ENCODE peak calls at places on chromosomes 7 and 10, in seven cellular contexts. One of them, this sample, is unnamed.
A peak's percentile ranks its signal among the peaks of the same experiment; 100 is the strongest.

GRCh38 chr10:43076876-43077420 is at the start of gene RET:
- DNase-seq in kidney: no peak
- DNase-seq in GM06990: peak; percentile 18
- DNase-seq in Peyer's patch: no peak
- DNase-seq in HT1080: no peak
- DNase-seq in anterior cingulate cortex: no peak
- DNase-seq in Panc1: no peak
- DNase-seq in this sample: no peak

GRCh38 chr10:69904533-69904932 is 102.8 kb downstream of the COL13A1 start:
- DNase-seq in kidney: no peak
- DNase-seq in GM06990: no peak
- DNase-seq in Peyer's patch: no peak
- DNase-seq in HT1080: no peak
- DNase-seq in anterior cingulate cortex: no peak
- DNase-seq in Panc1: no peak
- DNase-seq in this sample: no peak

GRCh38 chr7:32164341-32164996 is 94.3 kb upstream of the PDE1C start:
- DNase-seq in kidney: no peak
- DNase-seq in GM06990: no peak
- DNase-seq in Peyer's patch: no peak
- DNase-seq in HT1080: peak; percentile 67
- DNase-seq in anterior cingulate cortex: no peak
- DNase-seq in Panc1: no peak
- DNase-seq in this sample: no peak

GRCh38 chr10:119477444-119477843 is 65.1 kb downstream of the RGS10 start:
- DNase-seq in kidney: no peak
- DNase-seq in GM06990: peak; percentile 55
- DNase-seq in Peyer's patch: no peak
- DNase-seq in HT1080: no peak
- DNase-seq in anterior cingulate cortex: no peak
- DNase-seq in Panc1: no peak
- DNase-seq in this sample: no peak

GRCh38 chr7:86953653-86954336 is 105.7 kb downstream of the ELAPOR2 start:
- DNase-seq in kidney: no peak
- DNase-seq in GM06990: no peak
- DNase-seq in Peyer's patch: no peak
- DNase-seq in HT1080: no peak
- DNase-seq in anterior cingulate cortex: no peak
- DNase-seq in Panc1: no peak
- DNase-seq in this sample: no peak

GRCh38 chr10:127492607-127493250 is 56.4 kb upstream of the NPS start:
- DNase-seq in kidney: no peak
- DNase-seq in GM06990: no peak
- DNase-seq in Peyer's patch: no peak
- DNase-seq in HT1080: peak; percentile 13
- DNase-seq in anterior cingulate cortex: no peak
- DNase-seq in Panc1: no peak
- DNase-seq in this sample: no peak

GRCh38 chr7:31373337-31374289 is 33.1 kb upstream of the NEUROD6 start:
- DNase-seq in kidney: no peak
- DNase-seq in GM06990: no peak
- DNase-seq in Peyer's patch: peak; percentile 49
- DNase-seq in HT1080: peak; percentile 46
- DNase-seq in anterior cingulate cortex: peak; percentile 5
- DNase-seq in Panc1: peak; percentile 61
- DNase-seq in this sample: peak; percentile 60

GRCh38 chr10:99711129-99711719 is 20.7 kb downstream of the COX15 start:
- DNase-seq in kidney: no peak
- DNase-seq in GM06990: no peak
- DNase-seq in Peyer's patch: peak; percentile 57
- DNase-seq in HT1080: peak; percentile 62
- DNase-seq in anterior cingulate cortex: no peak
- DNase-seq in Panc1: peak; percentile 17
- DNase-seq in this sample: no peak

GRCh38 chr7:34675749-34676374 is 17.8 kb downstream of the NPSR1 start:
- DNase-seq in kidney: no peak
- DNase-seq in GM06990: no peak
- DNase-seq in Peyer's patch: no peak
- DNase-seq in HT1080: peak; percentile 21
- DNase-seq in anterior cingulate cortex: no peak
- DNase-seq in Panc1: peak; percentile 13
- DNase-seq in this sample: no peak

GRCh38 chr7:45988405-45989057 is 67.5 kb upstream of the IGFBP3 start:
- DNase-seq in kidney: no peak
- DNase-seq in GM06990: no peak
- DNase-seq in Peyer's patch: no peak
- DNase-seq in HT1080: no peak
- DNase-seq in anterior cingulate cortex: no peak
- DNase-seq in Panc1: no peak
- DNase-seq in this sample: peak; percentile 11

GRCh38 chr10:43229208-43230061 is 37.4 kb downstream of the RASGEF1A start:
- DNase-seq in kidney: peak; percentile 80
- DNase-seq in GM06990: no peak
- DNase-seq in Peyer's patch: peak; percentile 67
- DNase-seq in HT1080: no peak
- DNase-seq in anterior cingulate cortex: no peak
- DNase-seq in Panc1: no peak
- DNase-seq in this sample: no peak

GRCh38 chr7:158026636-158027265 is 560.9 kb downstream of the PTPRN2 start:
- DNase-seq in kidney: peak; percentile 55
- DNase-seq in GM06990: no peak
- DNase-seq in Peyer's patch: peak; percentile 28
- DNase-seq in HT1080: no peak
- DNase-seq in anterior cingulate cortex: no peak
- DNase-seq in Panc1: no peak
- DNase-seq in this sample: no peak

GRCh38 chr10:33214174-33214573 is 120.3 kb downstream of the NRP1 start:
- DNase-seq in kidney: no peak
- DNase-seq in GM06990: peak; percentile 5
- DNase-seq in Peyer's patch: no peak
- DNase-seq in HT1080: peak; percentile 40
- DNase-seq in anterior cingulate cortex: no peak
- DNase-seq in Panc1: no peak
- DNase-seq in this sample: no peak

GRCh38 chr10:17523917-17524316 is 69.5 kb upstream of the ST8SIA6 start:
- DNase-seq in kidney: no peak
- DNase-seq in GM06990: no peak
- DNase-seq in Peyer's patch: no peak
- DNase-seq in HT1080: no peak
- DNase-seq in anterior cingulate cortex: no peak
- DNase-seq in Panc1: no peak
- DNase-seq in this sample: no peak

GRCh38 chr7:1979591-1980560 is 252.9 kb downstream of the MAD1L1 start:
- DNase-seq in kidney: peak; percentile 80
- DNase-seq in GM06990: peak; percentile 55
- DNase-seq in Peyer's patch: peak; percentile 90
- DNase-seq in HT1080: no peak
- DNase-seq in anterior cingulate cortex: no peak
- DNase-seq in Panc1: no peak
- DNase-seq in this sample: no peak

GRCh38 chr10:69439813-69440506 is 11.3 kb upstream of the TSPAN15 start:
- DNase-seq in kidney: no peak
- DNase-seq in GM06990: no peak
- DNase-seq in Peyer's patch: no peak
- DNase-seq in HT1080: peak; percentile 34
- DNase-seq in anterior cingulate cortex: no peak
- DNase-seq in Panc1: no peak
- DNase-seq in this sample: peak; percentile 74

GRCh38 chr10:99579971-99580370 is 40.3 kb downstream of the SLC25A28 start:
- DNase-seq in kidney: no peak
- DNase-seq in GM06990: no peak
- DNase-seq in Peyer's patch: no peak
- DNase-seq in HT1080: no peak
- DNase-seq in anterior cingulate cortex: no peak
- DNase-seq in Panc1: no peak
- DNase-seq in this sample: no peak

GRCh38 chr7:116271980-116272886 is 61.9 kb downstream of the TES start:
- DNase-seq in kidney: no peak
- DNase-seq in GM06990: no peak
- DNase-seq in Peyer's patch: no peak
- DNase-seq in HT1080: peak; percentile 97
- DNase-seq in anterior cingulate cortex: no peak
- DNase-seq in Panc1: peak; percentile 98
- DNase-seq in this sample: peak; percentile 78

GRCh38 chr10:570631-571565 is 118.6 kb downstream of the DIP2C start:
- DNase-seq in kidney: no peak
- DNase-seq in GM06990: no peak
- DNase-seq in Peyer's patch: no peak
- DNase-seq in HT1080: no peak
- DNase-seq in anterior cingulate cortex: no peak
- DNase-seq in Panc1: no peak
- DNase-seq in this sample: no peak

GRCh38 chr7:125511310-125511709 is 581.7 kb upstream of the POT1 start:
- DNase-seq in kidney: no peak
- DNase-seq in GM06990: no peak
- DNase-seq in Peyer's patch: no peak
- DNase-seq in HT1080: no peak
- DNase-seq in anterior cingulate cortex: no peak
- DNase-seq in Panc1: no peak
- DNase-seq in this sample: no peak

GRCh38 chr10:131180941-131181855 is 130.3 kb downstream of the TCERG1L start:
- DNase-seq in kidney: peak; percentile 37
- DNase-seq in GM06990: no peak
- DNase-seq in Peyer's patch: peak; percentile 17
- DNase-seq in HT1080: no peak
- DNase-seq in anterior cingulate cortex: no peak
- DNase-seq in Panc1: no peak
- DNase-seq in this sample: no peak

GRCh38 chr10:59561397-59562121 is 148.1 kb downstream of the SLC16A9 start:
- DNase-seq in kidney: no peak
- DNase-seq in GM06990: no peak
- DNase-seq in Peyer's patch: no peak
- DNase-seq in HT1080: peak; percentile 86
- DNase-seq in anterior cingulate cortex: no peak
- DNase-seq in Panc1: no peak
- DNase-seq in this sample: no peak

GRCh38 chr10:121942749-121943148 is 14.9 kb upstream of the ATE1 start:
- DNase-seq in kidney: no peak
- DNase-seq in GM06990: no peak
- DNase-seq in Peyer's patch: no peak
- DNase-seq in HT1080: peak; percentile 95
- DNase-seq in anterior cingulate cortex: no peak
- DNase-seq in Panc1: no peak
- DNase-seq in this sample: no peak

GRCh38 chr10:50291261-50291850 is 40.0 kb upstream of the ASAH2 start:
- DNase-seq in kidney: no peak
- DNase-seq in GM06990: no peak
- DNase-seq in Peyer's patch: no peak
- DNase-seq in HT1080: no peak
- DNase-seq in anterior cingulate cortex: no peak
- DNase-seq in Panc1: no peak
- DNase-seq in this sample: no peak

GRCh38 chr7:1422512-1423265 is 36.6 kb downstream of the MICALL2 start:
- DNase-seq in kidney: peak; percentile 77
- DNase-seq in GM06990: no peak
- DNase-seq in Peyer's patch: no peak
- DNase-seq in HT1080: no peak
- DNase-seq in anterior cingulate cortex: no peak
- DNase-seq in Panc1: no peak
- DNase-seq in this sample: no peak

GRCh38 chr7:156777364-156778069 is 115.5 kb downstream of the LMBR1 start:
- DNase-seq in kidney: no peak
- DNase-seq in GM06990: no peak
- DNase-seq in Peyer's patch: no peak
- DNase-seq in HT1080: peak; percentile 61
- DNase-seq in anterior cingulate cortex: no peak
- DNase-seq in Panc1: no peak
- DNase-seq in this sample: no peak

This sample was measured in lung.